ENCODE peak calls at places on chromosomes 4 and X, in four cellular contexts. A is NCI-H2081, S is T-helper 9 cell, R is astrocyte. T is an unnamed sample.

GRCh38 chr4:101367201-101367600 is 19.9 kb upstream of the PPP3CA start:
- DNase-seq in A (no peak), S (no peak), R (peak; percentile 97), T (peak; percentile 89)

GRCh38 chr4:153428816-153429592 is 37.2 kb upstream of the TMEM131L start:
- DNase-seq in A (no peak), S (no peak), R (no peak), T (no peak)

GRCh38 chr4:2292679-2293108 is 30.8 kb upstream of the MXD4 start:
- DNase-seq in A (no peak), S (no peak), R (peak; percentile 74), T (no peak)

GRCh38 chr4:153265311-153266047 is 61.2 kb downstream of the TRIM2 start:
- DNase-seq in A (no peak), S (no peak), R (no peak), T (no peak)

GRCh38 chr4:176782191-176782590 is 10.5 kb downstream of the VEGFC start:
- DNase-seq in A (no peak), S (no peak), R (no peak), T (no peak)

GRCh38 chr4:187598246-187598645 is 397.3 kb upstream of the ZFP42 start:
- DNase-seq in A (no peak), S (no peak), R (no peak), T (peak; percentile 71)

GRCh38 chrX:12610079-12610478 is 181.1 kb upstream of the PRPS2 start:
- DNase-seq in A (no peak), S (no peak), R (peak; percentile 85), T (no peak)

GRCh38 chr4:82694106-82694505 is 104.5 kb downstream of the SCD5 start:
- DNase-seq in A (no peak), S (no peak), R (no peak), T (no peak)

GRCh38 chrX:21723097-21723496 is 34.8 kb downstream of the SMPX start:
- DNase-seq in A (no peak), S (no peak), R (no peak), T (no peak)

GRCh38 chr4:177699365-177700213 is 257.4 kb upstream of the AGA start:
- DNase-seq in A (no peak), S (no peak), R (peak; percentile 76), T (no peak)

GRCh38 chrX:15245896-15246295 is 24.0 kb downstream of the ASB9 start:
- DNase-seq in A (no peak), S (no peak), R (no peak), T (peak; percentile 11)

GRCh38 chr4:158769175-158769831 is 477 bp downstream of the FNIP2 start:
- DNase-seq in A (no peak), S (peak; percentile 28), R (no peak), T (no peak)

GRCh38 chr4:25843340-25844097 is 19.3 kb downstream of the SEL1L3 start:
- DNase-seq in A (no peak), S (no peak), R (no peak), T (no peak)

GRCh38 chrX:69015156-69015555 is 150.1 kb downstream of the PJA1 start:
- DNase-seq in A (no peak), S (no peak), R (no peak), T (no peak)

GRCh38 chr4:41454393-41454792 is 83.6 kb upstream of the LIMCH1 start:
- DNase-seq in A (no peak), S (no peak), R (no peak), T (no peak)

T was measured in brain microvascular endothelial cell.